ENCODE peak calls at places on chromosome 21, in five cellular contexts. N is fibroblast of lung, G is AG09309, M is SHP77, Y is mesothelial cell of epicardium. B is an unnamed sample.

GRCh38 chr21:35578831-35579470 is 481.4 kb downstream of the SETD4 start:
- DNase-seq in Y (no peak), N (peak), G (peak), M (no peak), B (peak)

GRCh38 chr21:31030367-31031106 is 7.7 kb downstream of the KRTAP19-8 start:
- DNase-seq in N (no peak), G (no peak), M (no peak), Y (no peak), B (no peak)

GRCh38 chr21:36035381-36035791 is 24.9 kb downstream of the SETD4 start:
- DNase-seq in N (no peak), Y (no peak), M (no peak), G (no peak), B (no peak)

GRCh38 chr21:38343691-38344090 is 86.9 kb downstream of the KCNJ15 start:
- DNase-seq in M (peak), G (no peak), Y (no peak), N (peak), B (no peak)

GRCh38 chr21:32719085-32719484 is 8.7 kb downstream of the SYNJ1 start:
- DNase-seq in N (no peak), M (no peak), Y (no peak), G (no peak), B (no peak)

GRCh38 chr21:45590726-45591618 is 48.7 kb upstream of the SLC19A1 start:
- DNase-seq in N (no peak), Y (peak), M (no peak), G (no peak), B (no peak)

GRCh38 chr21:14968029-14968428 is 96.8 kb downstream of the NRIP1 start:
- DNase-seq in M (no peak), G (no peak), N (no peak), Y (no peak), B (no peak)

GRCh38 chr21:45973475-45974072 is 8.0 kb upstream of the COL6A1 start:
- DNase-seq in G (no peak), Y (peak), N (peak), M (peak), B (no peak)

GRCh38 chr21:43929217-43929971 is 64.4 kb downstream of the AGPAT3 start:
- DNase-seq in N (no peak), G (no peak), M (no peak), Y (no peak), B (no peak)

GRCh38 chr21:46055863-46056281 is 42.0 kb upstream of the COL6A2 start:
- DNase-seq in Y (no peak), G (no peak), N (peak), M (no peak), B (no peak)

GRCh38 chr21:30014883-30015282 is 75.1 kb upstream of the GRIK1 start:
- DNase-seq in N (no peak), G (no peak), Y (no peak), M (no peak), B (no peak)

GRCh38 chr21:38312822-38313221 is 56.0 kb downstream of the KCNJ15 start:
- DNase-seq in Y (no peak), M (no peak), N (no peak), G (no peak), B (no peak)

GRCh38 chr21:44405948-44406872 is 49.1 kb upstream of the LRRC3 start:
- DNase-seq in M (no peak), G (peak), N (no peak), Y (no peak), B (no peak)

GRCh38 chr21:45226540-45227326 is 61.0 kb downstream of the POFUT2 start:
- DNase-seq in M (no peak), N (no peak), Y (no peak), G (no peak), B (no peak)

GRCh38 chr21:36747815-36748381 is 49.0 kb downstream of the SIM2 start:
- DNase-seq in N (no peak), Y (peak), G (no peak), M (peak), B (peak)

GRCh38 chr21:21163904-21164303 is 165.7 kb downstream of the NCAM2 start:
- DNase-seq in M (peak), Y (peak), G (peak), N (peak), B (peak)

GRCh38 chr21:35337573-35337972 is 288.5 kb upstream of the RUNX1 start:
- DNase-seq in G (no peak), M (no peak), N (no peak), Y (no peak), B (no peak)

GRCh38 chr21:44337941-44338895 is 972 bp downstream of the CFAP410 start:
- DNase-seq in G (no peak), Y (peak), M (peak), N (peak), B (peak)

GRCh38 chr21:35020446-35020845 is 28.7 kb downstream of the RUNX1 start:
- DNase-seq in Y (no peak), N (no peak), G (no peak), M (no peak), B (no peak)

GRCh38 chr21:33314096-33314495 is 10.7 kb upstream of the IFNAR1 start:
- DNase-seq in N (no peak), M (no peak), Y (no peak), G (peak), B (no peak)

GRCh38 chr21:42091899-42092508 is 20.9 kb downstream of the UMODL1 start:
- DNase-seq in Y (no peak), M (no peak), G (no peak), N (no peak), B (no peak)

GRCh38 chr21:45513003-45513706 is 29.1 kb downstream of the SLC19A1 start:
- DNase-seq in Y (no peak), G (no peak), N (no peak), M (no peak), B (no peak)

GRCh38 chr21:29367335-29367734 is 68.6 kb downstream of the BACH1 start:
- DNase-seq in Y (no peak), N (no peak), G (no peak), M (no peak), B (no peak)

GRCh38 chr21:42524341-42525227 is 10.9 kb downstream of the SLC37A1 start:
- DNase-seq in M (peak), Y (no peak), G (peak), N (peak), B (no peak)